ENCODE peak calls at places on chromosomes 6 and 20, in six cellular contexts. Z, G, Q, K, M and Y are unnamed samples.
A peak's percentile ranks its signal among the peaks of the same experiment; 100 is the strongest.

GRCh38 chr6:168093634-168094033 is 14.6 kb upstream of the FRMD1 start:
- DNase-seq in Q (no peak), Z (peak; percentile 14), K (no peak), G (no peak), M (no peak), Y (no peak)

GRCh38 chr6:167130712-167131684 is 8.1 kb downstream of the CCR6 start:
- DNase-seq in K (no peak), Z (no peak), G (no peak), Q (no peak), M (no peak), Y (no peak)

GRCh38 chr20:13784893-13785715 is at the start of the genes ESF1 and NDUFAF5:
- DNase-seq in G (peak; percentile 95), M (peak; percentile 97), Q (peak; percentile 95), K (peak; percentile 96), Z (peak; percentile 97), Y (peak; percentile 92)

GRCh38 chr6:11845664-11846577 is 67.3 kb upstream of the ADTRP start:
- DNase-seq in G (no peak), Z (no peak), M (no peak), Q (no peak), K (no peak), Y (no peak)

GRCh38 chr20:33650753-33651561 is 11.2 kb upstream of the C20orf144 start:
- DNase-seq in M (peak; percentile 21), Z (no peak), K (no peak), G (no peak), Q (no peak), Y (peak; percentile 93)

GRCh38 chr6:141401168-141401567 is 731.6 kb upstream of the GJE1 start:
- DNase-seq in G (no peak), Z (no peak), M (no peak), Q (no peak), K (no peak), Y (no peak)

GRCh38 chr6:86756623-86757246 is 180.6 kb upstream of the HTR1E start:
- DNase-seq in Z (no peak), M (no peak), K (peak; percentile 39), Q (no peak), G (no peak), Y (no peak)

GRCh38 chr6:112939543-112939942 is 592.4 kb downstream of the RFPL4B start:
- DNase-seq in Q (no peak), K (no peak), M (no peak), Z (no peak), G (no peak), Y (peak; percentile 48)

GRCh38 chr6:12637960-12638641 is 78.5 kb upstream of the PHACTR1 start:
- DNase-seq in G (peak; percentile 14), Q (peak; percentile 69), M (peak; percentile 80), K (peak; percentile 89), Z (peak; percentile 61), Y (no peak)

GRCh38 chr20:50478162-50479036 is 31.8 kb upstream of the PTPN1 start:
- DNase-seq in M (peak; percentile 80), Z (peak; percentile 88), Q (peak; percentile 47), G (peak; percentile 28), K (peak; percentile 88), Y (no peak)

GRCh38 chr6:20265842-20266241 is 53.6 kb upstream of the MBOAT1 start:
- DNase-seq in G (no peak), Q (no peak), K (no peak), M (no peak), Z (no peak), Y (no peak)

GRCh38 chr6:89483111-89483720 is 50.3 kb downstream of the ANKRD6 start:
- DNase-seq in Q (no peak), M (no peak), K (peak; percentile 88), G (peak; percentile 39), Z (no peak), Y (no peak)

GRCh38 chr6:10146723-10147451 is 268.0 kb downstream of the TFAP2A start:
- DNase-seq in K (peak; percentile 84), G (peak; percentile 4), Q (peak; percentile 40), M (peak; percentile 35), Z (no peak), Y (no peak)

GRCh38 chr20:23668477-23668951 is 20.3 kb downstream of the CST4 start:
- DNase-seq in Z (no peak), M (peak; percentile 82), G (peak; percentile 54), Q (peak; percentile 54), K (peak; percentile 80), Y (peak; percentile 23)

GRCh38 chr20:62137092-62137384 is 6.2 kb downstream of the PSMA7 start:
- DNase-seq in G (no peak), M (no peak), Z (no peak), K (no peak), Q (no peak), Y (no peak)
- TF ChIP-seq CTCF in G (peak; percentile 23), M (no peak), Z (no peak), K (no peak), Q (no peak), Y (no peak)

GRCh38 chr6:41451039-41451438 is 95.1 kb upstream of the FOXP4 start:
- DNase-seq in Z (no peak), G (no peak), Q (no peak), M (peak; percentile 54), K (peak; percentile 68), Y (no peak)
- H3K4me3 ChIP-seq in Z (no peak overlapping the region), G (no peak overlapping the region), Q (no peak overlapping the region), M (no peak overlapping the region), K (no peak overlapping the region), Y (no peak overlapping the region)

GRCh38 chr20:35618032-35618371 is 2.4 kb downstream of the SPAG4 start:
- DNase-seq in K (no peak), G (no peak), Q (no peak), M (no peak), Z (no peak), Y (no peak)
- TF ChIP-seq CTCF in K (no peak), G (no peak), Q (no peak), M (no peak), Z (no peak), Y (no peak)

DNA sequence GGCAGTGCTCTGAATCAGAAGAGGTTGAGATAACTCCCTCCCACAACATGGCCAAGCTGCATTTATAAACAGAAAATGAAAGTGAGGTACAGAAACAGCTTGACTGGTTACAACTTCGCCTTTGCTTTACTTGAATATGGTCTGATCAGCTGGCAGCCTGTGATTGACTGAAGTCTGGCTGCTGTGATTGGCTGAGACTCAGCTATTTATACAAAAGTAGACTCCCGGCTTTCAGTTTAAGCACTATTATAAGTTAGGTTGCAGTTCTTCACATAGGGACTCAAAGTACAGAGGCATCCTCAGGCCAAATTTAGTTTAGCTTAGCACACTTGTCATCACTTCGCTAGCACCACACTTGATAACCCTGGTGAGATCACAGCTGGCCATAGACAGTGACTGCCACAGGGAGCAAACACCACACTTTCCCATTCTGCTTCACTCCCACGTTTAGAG is 362.6 kb downstream of the EPM2A start:
- DNase-seq in G (peak; percentile 78), Z (no peak), Q (no peak), M (no peak), K (no peak), Y (no peak)
- H3K4me3 ChIP-seq in G (no peak overlapping the region), Z (peak overlapping the region; percentile 9), Q (no peak overlapping the region), M (no peak overlapping the region), K (no peak overlapping the region), Y (no peak overlapping the region)

DNA sequence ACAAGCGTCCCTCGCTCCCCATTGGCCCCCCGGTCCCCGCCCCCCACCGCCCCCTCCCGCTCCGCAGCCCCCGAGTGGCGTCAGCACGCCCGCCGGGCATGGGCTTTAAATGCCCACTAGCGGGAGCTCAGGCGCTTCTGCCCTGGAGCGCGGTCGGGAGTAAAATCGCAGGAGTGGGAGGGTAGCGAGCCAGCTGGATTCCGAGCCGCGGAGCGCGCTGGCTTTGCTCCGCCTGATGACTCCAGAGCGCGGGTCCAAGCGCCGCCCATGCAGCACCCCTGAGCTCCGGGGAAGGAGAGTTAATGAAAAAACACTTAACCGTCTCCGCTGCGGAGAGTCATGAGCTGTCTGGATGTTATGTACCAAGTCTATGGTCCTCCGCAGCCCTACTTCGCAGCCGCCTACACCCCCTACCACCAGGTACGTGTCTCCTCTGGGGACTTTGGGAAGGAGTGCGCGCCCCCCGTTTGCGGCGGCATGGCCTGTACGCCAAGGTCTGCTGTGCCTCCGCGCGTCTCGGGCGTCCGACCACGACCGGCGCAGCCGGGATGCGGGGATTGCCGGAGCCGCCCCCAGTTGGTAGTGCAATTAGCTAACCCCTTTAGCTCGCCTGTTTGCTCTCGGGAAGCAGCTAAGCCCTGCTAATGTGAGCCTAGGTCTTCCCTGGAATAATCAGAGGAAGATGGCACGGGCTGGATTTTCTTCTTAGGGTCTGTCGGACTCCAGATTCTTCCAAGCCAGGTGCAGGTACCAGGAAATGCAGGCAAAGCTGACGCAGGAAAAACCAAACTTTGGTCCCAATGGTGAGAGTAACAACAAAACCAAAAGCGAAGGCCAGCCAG is at the start of gene VGLL2:
- DNase-seq in K (peak; percentile 74), Q (no peak), G (no peak), Z (peak; percentile 54), M (peak; percentile 74), Y (no peak)
- TF ChIP-seq CTCF in K (peak; percentile 8), Q (no peak), G (no peak), Z (no peak), M (peak; percentile 27), Y (no peak)

DNA sequence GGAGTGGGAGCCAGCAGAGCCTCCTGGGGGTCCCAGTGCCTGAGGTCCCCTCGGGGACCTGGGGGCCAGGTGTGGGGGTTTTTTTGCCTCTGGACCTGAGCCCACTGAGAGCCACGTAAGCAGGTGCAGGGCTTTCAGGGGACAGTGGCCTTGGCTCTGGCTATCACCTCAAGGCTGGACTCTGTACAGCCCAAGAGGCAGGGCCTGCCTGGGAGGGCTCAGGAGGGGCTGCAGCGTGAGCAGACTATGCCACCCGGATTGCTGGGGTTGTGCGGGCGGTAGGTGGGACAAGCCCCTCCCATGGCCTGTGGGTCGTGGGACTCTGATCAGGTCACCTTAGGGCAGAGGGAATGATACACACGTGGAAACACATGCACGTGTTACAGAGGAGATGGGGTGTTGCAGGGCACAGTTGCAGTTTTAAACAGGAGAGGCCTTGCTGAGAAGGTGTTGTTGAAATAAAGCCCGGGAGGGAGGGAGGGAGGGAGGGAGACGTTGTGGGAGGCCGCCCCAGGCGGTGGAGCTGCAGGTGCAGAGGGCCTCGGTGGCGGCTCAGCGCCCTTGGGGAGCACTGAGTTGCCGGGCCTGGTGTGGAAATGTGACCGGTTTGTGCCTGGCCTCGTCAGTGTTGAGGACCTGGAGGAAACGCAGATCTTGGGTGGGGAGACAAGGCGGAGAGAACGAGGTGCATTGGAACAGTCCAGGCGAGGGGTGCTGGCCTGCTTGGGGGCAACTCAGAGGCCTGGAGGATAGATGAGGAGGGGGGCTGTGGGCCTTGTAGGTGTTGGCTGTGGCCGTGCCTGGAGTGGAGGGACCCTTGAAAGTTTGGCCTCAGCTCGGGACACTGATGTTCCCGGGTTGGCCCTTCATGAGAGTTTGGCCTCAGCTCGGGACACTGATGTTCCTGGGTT is 2.3 kb downstream of the TCEA2 start:
- DNase-seq in K (no peak), G (no peak), Z (no peak), M (no peak), Q (no peak), Y (no peak)
- H3K4me3 ChIP-seq in K (no peak overlapping the region), G (no peak overlapping the region), Z (no peak overlapping the region), M (no peak overlapping the region), Q (no peak overlapping the region), Y (no peak overlapping the region)

GRCh38 chr6:161003336-161003735 is 11.8 kb downstream of the MAP3K4 start:
- DNase-seq in M (no peak), Z (no peak), G (no peak), K (no peak), Q (no peak), Y (no peak)

GRCh38 chr6:161010418-161010817 is 18.8 kb downstream of the MAP3K4 start:
- DNase-seq in M (no peak), G (no peak), Q (no peak), K (no peak), Z (no peak), Y (no peak)

GRCh38 chr6:161009991-161010390 is 18.4 kb downstream of the MAP3K4 start:
- DNase-seq in Q (no peak), Z (no peak), M (no peak), K (no peak), G (no peak), Y (no peak)

GRCh38 chr6:161011509-161012480 is 20.2 kb downstream of the MAP3K4 start:
- DNase-seq in M (no peak), Q (no peak), K (peak; percentile 89), G (no peak), Z (no peak), Y (no peak)

GRCh38 chr6:161008245-161008644 is 16.7 kb downstream of the MAP3K4 start:
- DNase-seq in K (no peak), M (no peak), G (no peak), Z (no peak), Q (no peak), Y (no peak)
- TF ChIP-seq CTCF in K (no peak), M (no peak), G (no peak), Z (no peak), Q (no peak), Y (no peak)